ENCODE peak calls at places on chromosome 3, in nine cellular contexts. T, K, I, U, Z, G, M, S and N are unnamed samples.

GRCh38 chr3:182492536-182492935 is 300.8 kb upstream of the ATP11B start:
- DNase-seq in Z (no peak), K (no peak), I (no peak), M (no peak), U (no peak), G (no peak), T (no peak), S (no peak), N (no peak)

GRCh38 chr3:9308298-9308990 is 54.4 kb upstream of the THUMPD3 start:
- DNase-seq in U (no peak), M (no peak), Z (no peak), T (no peak), G (no peak), K (no peak), I (no peak), S (no peak), N (no peak)

GRCh38 chr3:193240850-193241706 is at the start of gene PLAAT1:
- DNase-seq in I (peak; percentile 42), M (peak; percentile 31), T (peak; percentile 90), U (peak; percentile 71), K (peak; percentile 84), S (no peak), Z (peak; percentile 0), G (peak; percentile 2), N (peak; percentile 49)

GRCh38 chr3:162224736-162225135 is 728.1 kb downstream of the OTOL1 start:
- DNase-seq in M (no peak), Z (no peak), G (no peak), K (no peak), I (no peak), T (no peak), U (no peak), S (no peak), N (peak; percentile 21)

GRCh38 chr3:100516843-100517242 is 24.4 kb downstream of the TMEM45A start:
- DNase-seq in Z (no peak), S (no peak), K (no peak), I (no peak), M (no peak), G (peak; percentile 81), U (no peak), T (no peak), N (peak; percentile 65)

GRCh38 chr3:135161425-135161824 is 366.4 kb downstream of the EPHB1 start:
- DNase-seq in I (no peak), M (no peak), S (no peak), T (no peak), G (no peak), U (no peak), Z (no peak), K (no peak), N (no peak)

GRCh38 chr3:98560911-98561310 is 29.1 kb downstream of the GPR15 start:
- DNase-seq in G (no peak), M (no peak), I (peak; percentile 44), K (no peak), T (no peak), Z (no peak), U (no peak), S (no peak), N (no peak)

GRCh38 chr3:128353991-128354687 is 112.6 kb downstream of the DNAJB8 start:
- DNase-seq in T (no peak), Z (peak; percentile 11), U (no peak), S (no peak), G (no peak), M (no peak), K (peak; percentile 39), I (no peak), N (peak; percentile 12)

GRCh38 chr3:123286308-123287023 is 84.7 kb downstream of the SEC22A start:
- DNase-seq in Z (no peak), G (peak; percentile 31), M (peak; percentile 59), S (peak; percentile 68), K (peak; percentile 82), I (no peak), U (peak; percentile 39), T (peak; percentile 72), N (peak; percentile 77)

GRCh38 chr3:146024260-146024659 is 136.7 kb downstream of the PLOD2 start:
- DNase-seq in S (no peak), M (no peak), K (no peak), U (no peak), I (no peak), Z (no peak), T (no peak), G (no peak), N (peak; percentile 10)

GRCh38 chr3:146020969-146021368 is 140.0 kb downstream of the PLOD2 start:
- DNase-seq in S (peak; percentile 1), Z (no peak), I (no peak), U (no peak), K (no peak), G (no peak), M (no peak), T (no peak), N (no peak)

GRCh38 chr3:146026547-146026946 is 134.4 kb downstream of the PLOD2 start:
- DNase-seq in T (no peak), I (no peak), U (no peak), M (no peak), S (no peak), Z (no peak), K (no peak), G (no peak), N (no peak)
- TF ChIP-seq CTCF in T (no peak), I (no peak), U (no peak), M (no peak), S (no peak), Z (no peak), K (no peak), G (no peak), N (no peak)

GRCh38 chr3:114706591-114707224 is 412.9 kb downstream of the TIGIT start:
- DNase-seq in I (peak; percentile 16), K (no peak), S (peak; percentile 2), Z (no peak), M (peak; percentile 74), T (peak; percentile 37), U (peak; percentile 59), G (peak; percentile 20), N (peak; percentile 68)
- TF ChIP-seq CTCF in I (no peak), K (no peak), S (no peak), Z (no peak), M (no peak), T (no peak), U (no peak), G (no peak), N (no peak)

GRCh38 chr3:153513236-153513635 is 351.2 kb downstream of the RAP2B start:
- DNase-seq in G (no peak), T (peak; percentile 30), K (no peak), S (peak; percentile 24), Z (no peak), U (no peak), I (no peak), M (peak; percentile 5), N (peak; percentile 27)
- TF ChIP-seq CTCF in G (peak; percentile 37), T (peak; percentile 72), K (peak; percentile 24), S (peak; percentile 23), Z (no peak), U (no peak), I (peak; percentile 11), M (peak; percentile 15), N (peak; percentile 34)

DNA sequence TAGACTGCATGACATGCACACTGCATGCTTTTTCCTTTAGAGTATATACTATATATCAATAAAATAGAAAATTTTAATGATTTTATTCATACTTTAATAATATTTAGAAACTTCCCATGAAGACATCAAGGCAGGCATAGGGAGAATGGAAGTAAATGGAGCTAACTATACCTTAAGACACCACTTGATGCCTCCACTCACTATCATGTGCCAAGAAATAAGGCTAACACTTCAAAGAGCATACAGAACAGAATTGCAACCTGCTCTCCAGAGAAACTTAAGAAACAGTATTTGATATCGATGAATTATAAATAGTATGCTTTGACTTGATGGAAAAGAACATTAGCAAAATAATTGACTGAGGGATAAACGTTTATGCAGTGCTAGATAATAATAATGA is 192.6 kb upstream of the MBNL1 start:
- DNase-seq in I (no peak), K (no peak), S (no peak), T (no peak), Z (no peak), M (no peak), U (no peak), G (no peak), N (peak; percentile 53)
- TF ChIP-seq CTCF in I (no peak), K (no peak), S (no peak), T (no peak), Z (no peak), M (no peak), U (no peak), G (no peak), N (peak; percentile 10)

GRCh38 chr3:52240059-52240885 is 1.3 kb upstream of the TWF2 start:
- DNase-seq in M (peak; percentile 88), U (no peak), G (peak; percentile 88), I (no peak), T (peak; percentile 42), Z (peak; percentile 77), S (peak; percentile 77), K (no peak), N (peak; percentile 95)
- TF ChIP-seq CTCF in M (no peak), U (no peak), G (no peak), I (peak; percentile 27), T (no peak), Z (peak; percentile 17), S (no peak), K (no peak), N (peak; percentile 8)

DNA sequence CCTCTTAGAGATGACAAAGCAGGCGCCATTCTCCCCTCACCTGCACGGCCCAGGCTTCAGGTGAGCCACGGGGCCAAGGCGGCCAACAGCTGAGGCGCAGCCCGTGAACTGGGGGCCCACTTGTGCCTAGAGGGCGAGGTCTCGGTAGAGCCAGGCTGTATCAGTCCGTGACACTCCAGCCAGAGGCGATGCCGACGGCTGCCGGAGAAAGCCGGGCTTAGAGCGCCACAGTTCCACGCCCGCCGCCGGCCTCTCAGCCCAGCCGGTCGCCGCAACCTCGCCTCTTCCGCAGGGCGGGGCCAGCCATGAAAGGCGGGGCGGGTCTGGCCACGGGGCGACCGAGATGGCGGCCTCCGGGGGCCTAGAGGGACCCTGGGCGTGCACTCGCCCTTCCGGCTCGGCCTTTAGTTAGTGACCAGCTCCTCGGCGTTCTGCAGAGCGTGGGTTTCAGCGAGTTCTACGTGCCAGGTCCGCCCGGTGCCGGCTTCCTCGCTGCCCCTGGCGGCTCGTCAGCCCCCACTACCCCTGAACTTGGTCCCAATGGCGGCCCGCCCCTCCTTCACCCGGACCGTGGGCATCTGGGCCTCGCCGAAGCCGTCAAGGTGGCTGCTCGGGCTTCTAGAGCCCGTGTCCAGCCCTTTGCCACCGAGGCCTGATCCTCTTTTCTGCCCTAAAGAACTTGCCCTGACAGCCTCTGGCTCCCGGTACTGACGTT is at the start of gene ZNF621:
- DNase-seq in G (peak; percentile 30), K (peak; percentile 92), Z (peak; percentile 31), T (peak; percentile 92), I (peak; percentile 89), S (peak; percentile 89), U (peak; percentile 93), M (peak; percentile 88), N (peak; percentile 93)
- TF ChIP-seq CTCF in G (no peak), K (no peak), Z (no peak), T (no peak), I (peak; percentile 5), S (no peak), U (peak; percentile 14), M (no peak), N (no peak)

DNA sequence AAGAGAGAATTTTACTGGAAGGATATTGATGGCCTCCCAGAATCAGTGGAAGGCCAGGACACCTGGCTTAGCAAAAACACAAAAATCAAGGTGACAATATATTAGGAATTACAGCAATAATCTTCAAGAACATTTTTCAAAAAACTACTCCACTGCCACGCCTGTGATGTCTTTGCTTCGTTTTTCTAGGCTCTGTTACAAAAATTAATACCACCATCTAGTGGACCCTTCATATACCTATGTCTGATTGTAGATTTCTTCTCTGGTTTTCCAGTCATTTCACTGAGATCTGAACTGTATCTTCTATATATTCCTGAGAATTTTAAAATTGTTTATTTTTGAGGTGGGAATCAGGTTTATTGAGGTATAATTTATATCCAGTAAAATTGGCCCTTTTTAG is 5.6 kb upstream of the SLC33A1 start:
- DNase-seq in Z (no peak), T (no peak), K (no peak), M (no peak), U (no peak), I (no peak), S (peak; percentile 44), G (no peak), N (peak; percentile 37)
- TF ChIP-seq CTCF in Z (peak; percentile 27), T (peak; percentile 14), K (no peak), M (no peak), U (peak; percentile 60), I (peak; percentile 28), S (peak; percentile 3), G (peak; percentile 15), N (peak; percentile 19)